ENCODE peak calls at places on chromosomes 2 and 18, in seven cellular contexts. F is HCT116, H is K562, Z is SK-N-SH, K is GM12878, A is HepG2, L is H1. G is an unnamed sample.

GRCh38 chr2:195363496-195363895 is 293.5 kb upstream of the SLC39A10 start:
- DNase-seq in Z (no peak), L (no peak), A (no peak), F (no peak), H (no peak), K (no peak), G (no peak)

GRCh38 chr2:234218261-234219180 is 168.0 kb downstream of the SPP2 start:
- DNase-seq in Z (peak; percentile 47), A (no peak), L (no peak), K (no peak), H (no peak), F (no peak), G (no peak)

GRCh38 chr2:172745636-172746035 is 10.0 kb downstream of the RAPGEF4 start:
- DNase-seq in A (no peak), F (no peak), K (no peak), L (no peak), H (no peak), Z (no peak), G (no peak)

GRCh38 chr2:216017365-216017764 is 4.0 kb upstream of the MREG start:
- DNase-seq in F (no peak), Z (peak; percentile 63), K (peak; percentile 68), H (no peak), A (no peak), L (no peak), G (no peak)

GRCh38 chr2:11573418-11574175 is 39.8 kb downstream of the GREB1 start:
- DNase-seq in Z (no peak), A (no peak), H (no peak), F (no peak), L (no peak), K (no peak), G (no peak)

GRCh38 chr2:196480653-196481322 is 158.7 kb upstream of the CCDC150 start:
- DNase-seq in Z (no peak), L (no peak), K (no peak), A (no peak), H (no peak), F (no peak), G (no peak)

GRCh38 chr2:99424391-99424790 is 65.4 kb downstream of the REV1 start:
- DNase-seq in F (no peak), L (no peak), H (no peak), K (no peak), Z (no peak), A (no peak), G (no peak)

GRCh38 chr2:120566331-120567035 is 169.2 kb upstream of the GLI2 start:
- DNase-seq in H (no peak), L (no peak), Z (no peak), F (no peak), A (no peak), K (no peak), G (no peak)

GRCh38 chr2:122927217-122927616 is 1097.9 kb upstream of the CNTNAP5 start:
- DNase-seq in L (peak; percentile 54), K (no peak), Z (no peak), H (no peak), F (no peak), A (no peak), G (no peak)

GRCh38 chr18:22302152-22302551 is 115.6 kb downstream of the CTAGE1 start:
- DNase-seq in H (peak; percentile 14), F (no peak), Z (no peak), A (no peak), K (no peak), L (no peak), G (no peak)

GRCh38 chr18:22309191-22309590 is 108.5 kb downstream of the CTAGE1 start:
- DNase-seq in K (no peak), L (no peak), F (no peak), Z (no peak), H (no peak), A (no peak), G (no peak)

GRCh38 chr18:22311301-22311700 is 106.4 kb downstream of the CTAGE1 start:
- DNase-seq in F (no peak), Z (no peak), L (no peak), K (no peak), A (no peak), H (no peak), G (no peak)

DNA sequence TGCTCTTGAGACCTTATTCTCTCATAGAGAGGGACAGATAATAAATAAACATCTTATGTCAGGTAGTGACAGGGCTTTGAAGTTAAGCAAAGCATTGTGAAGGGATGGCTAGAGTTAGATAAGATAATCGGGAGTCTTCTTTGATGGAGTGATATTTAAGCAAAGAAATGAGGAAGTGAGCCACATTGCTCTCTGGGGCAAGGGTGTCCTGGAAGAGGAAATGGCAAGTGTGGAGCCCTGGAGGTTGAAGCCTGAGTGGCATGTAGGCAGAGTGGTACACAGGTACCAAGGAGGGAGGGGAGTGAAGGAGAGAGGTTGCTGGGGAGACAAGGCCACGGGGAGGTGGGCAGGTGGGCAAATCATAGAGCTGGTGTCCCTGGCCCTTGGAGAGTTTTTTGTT is 110.2 kb downstream of the CTAGE1 start:
- DNase-seq in Z (no peak), L (no peak), F (no peak), A (no peak), K (no peak), H (no peak), G (no peak)
- TF ChIP-seq JUND in Z (no peak), L (no peak), F (no peak), A (no peak), K (no peak), H (no peak), G (no peak)

GRCh38 chr2:76610451-76610850 is 899.7 kb upstream of the GCFC2 start:
- DNase-seq in Z (no peak), K (no peak), F (no peak), A (no peak), L (no peak), H (no peak), G (no peak)
- TF ChIP-seq JUND in Z (no peak), K (no peak), F (no peak), A (no peak), L (no peak), H (no peak), G (no peak)

DNA sequence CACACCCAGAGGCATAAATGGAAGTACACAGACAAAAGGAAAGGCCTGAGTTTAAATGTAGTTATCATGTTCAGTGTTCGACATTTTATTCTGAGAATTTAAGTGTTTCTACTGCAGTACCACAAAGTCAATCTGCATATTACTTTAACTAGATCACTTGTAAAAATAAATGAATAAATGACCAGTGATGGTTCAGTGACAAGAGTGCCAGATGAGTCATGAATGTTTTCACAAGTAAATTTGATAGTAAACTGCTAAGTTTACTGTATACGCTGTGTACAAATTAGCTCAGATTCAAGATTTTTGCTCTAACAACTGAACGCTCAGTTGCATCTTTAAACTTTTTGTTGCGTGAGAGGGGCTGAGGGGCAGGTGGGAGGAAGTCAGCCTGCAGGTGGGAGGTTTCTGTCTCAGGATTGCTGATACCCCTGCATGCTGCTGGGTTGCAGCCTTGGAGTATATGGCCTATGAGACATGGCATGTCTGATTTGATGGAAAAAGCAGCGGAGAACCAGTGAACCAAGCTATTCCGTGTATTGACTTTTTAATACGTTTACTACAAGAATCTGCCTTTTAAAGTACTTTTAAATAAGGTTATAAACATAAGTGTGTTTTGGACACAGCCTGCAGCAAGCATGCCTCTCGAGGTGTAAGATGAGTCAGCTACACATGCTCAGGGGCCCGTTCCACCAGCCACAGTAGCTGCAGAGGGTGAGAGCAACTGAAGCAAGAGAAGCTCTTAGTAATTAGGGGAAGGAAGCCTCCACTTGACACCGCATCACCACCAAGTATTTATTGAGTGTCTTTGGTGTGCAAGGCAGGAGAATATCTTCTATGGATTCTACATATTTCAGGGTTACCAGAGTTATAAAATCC is 245.1 kb downstream of the NEDD4L start:
- DNase-seq in A (no peak), Z (no peak), L (no peak), K (no peak), H (peak; percentile 21), F (no peak), G (no peak)
- TF ChIP-seq JUND in A (no peak), Z (no peak), L (no peak), K (no peak), H (no peak), F (peak; percentile 57), G (no peak)

GRCh38 chr2:107146181-107146580 is 260.2 kb upstream of the ST6GAL2 start:
- DNase-seq in A (no peak), F (no peak), K (no peak), L (no peak), Z (no peak), H (no peak), G (no peak)
- TF ChIP-seq JUND in A (no peak), F (no peak), K (no peak), L (no peak), Z (no peak), H (no peak), G (no peak)

DNA sequence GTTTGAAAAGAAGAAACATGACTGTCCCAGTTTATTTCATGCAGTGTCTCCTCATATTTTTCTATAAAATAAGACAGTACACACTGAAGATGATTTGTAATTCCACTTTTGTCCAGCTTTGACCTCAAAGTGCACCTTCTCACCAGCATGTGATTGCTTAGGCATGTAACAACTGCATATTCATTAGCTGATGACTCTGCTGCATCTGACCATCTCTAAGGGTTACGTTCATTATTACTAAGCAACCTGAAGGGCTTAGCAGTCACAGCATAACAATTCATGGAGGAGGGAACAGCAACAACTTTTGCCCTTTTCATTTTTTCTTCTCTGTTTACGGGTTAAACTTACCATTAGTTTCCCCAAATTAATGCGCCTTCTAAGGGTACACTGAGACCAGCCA is 330.6 kb upstream of the PIK3C3 start:
- DNase-seq in Z (no peak), F (no peak), L (no peak), A (no peak), K (no peak), H (no peak), G (no peak)
- TF ChIP-seq JUND in Z (no peak), F (no peak), L (no peak), A (no peak), K (no peak), H (no peak), G (no peak)

DNA sequence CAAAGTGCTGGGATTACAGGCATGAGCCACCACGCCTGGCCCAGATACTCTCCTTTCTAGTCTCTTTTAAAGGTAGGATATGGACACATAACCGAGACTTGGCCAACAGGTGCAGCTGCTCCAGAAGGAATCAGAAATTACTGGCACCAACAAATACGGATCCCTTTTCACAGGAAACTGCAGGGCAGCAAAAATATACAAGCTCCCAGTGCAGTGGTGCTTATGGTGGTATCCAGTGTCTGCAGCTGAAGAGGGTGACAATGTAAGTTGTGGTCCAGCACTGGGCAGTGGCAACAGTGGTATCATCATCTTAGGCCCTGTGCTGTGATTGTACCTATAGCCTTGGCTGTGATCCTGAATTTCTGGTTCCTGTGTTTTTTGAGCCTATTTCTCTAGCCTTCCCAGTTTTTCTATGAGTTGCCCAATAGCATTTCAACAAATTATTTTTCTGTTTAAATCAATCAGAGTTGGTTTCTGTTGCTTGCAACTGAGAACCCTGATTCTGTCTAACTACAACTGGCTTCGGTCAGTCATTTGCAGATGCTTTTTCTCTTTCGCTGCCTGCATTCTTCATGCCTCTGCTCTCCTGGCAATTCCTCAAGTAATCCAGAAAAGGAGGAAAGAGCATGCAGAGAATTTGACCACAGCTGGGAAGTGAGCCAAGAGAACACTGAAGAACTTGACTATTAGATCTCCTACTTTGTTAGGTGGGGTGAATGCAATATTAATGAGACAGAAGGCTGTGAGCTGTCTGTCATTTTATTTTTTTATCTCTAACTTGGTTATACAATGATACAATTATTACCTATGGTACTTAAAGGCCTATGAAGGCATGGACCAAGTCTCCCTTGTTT is 30.8 kb upstream of the EML4 start:
- DNase-seq in L (no peak), Z (no peak), A (no peak), H (no peak), K (no peak), F (no peak), G (no peak)
- TF ChIP-seq JUND in L (no peak), Z (peak; percentile 81), A (no peak), H (no peak), K (no peak), F (no peak), G (no peak)